ENCODE peak calls at places on chromosome 16, in four cellular contexts. P is nephron progenitor cell, S is astrocyte of the spinal cord, R is lower leg skin. C is an unnamed sample.
A peak's percentile ranks its signal among the peaks of the same experiment; 100 is the strongest.

GRCh38 chr16:75810342-75810741 is 84.1 kb upstream of the CPHXL start:
- DNase-seq in P (no peak), S (no peak), R (no peak), C (no peak)

GRCh38 chr16:12869681-12870427 is 31.5 kb upstream of the SHISA9 start:
- DNase-seq in P (no peak), S (no peak), R (no peak), C (no peak)

GRCh38 chr16:4936181-4936990 is 562 bp downstream of the PPL start:
- DNase-seq in P (peak; percentile 48), S (no peak), R (no peak), C (no peak)

GRCh38 chr16:87979352-87979751 is 28.1 kb downstream of the BANP start:
- DNase-seq in P (no peak), S (no peak), R (no peak), C (no peak)

GRCh38 chr16:88866151-88866920 is at the start of gene PABPN1L:
- DNase-seq in P (no peak), S (no peak), R (no peak), C (no peak)

GRCh38 chr16:48076455-48077012 is 79.3 kb downstream of the ABCC12 start:
- DNase-seq in P (no peak), S (peak; percentile 76), R (no peak), C (no peak)

GRCh38 chr16:48321307-48322036 is 63.7 kb downstream of the SIAH1 start:
- DNase-seq in P (no peak), S (peak; percentile 44), R (no peak), C (no peak)

GRCh38 chr16:87704754-87705353 is 60.9 kb downstream of the KLHDC4 start:
- DNase-seq in P (no peak), S (peak; percentile 15), R (no peak), C (no peak)

GRCh38 chr16:89052824-89053724 is 40.6 kb upstream of the ACSF3 start:
- DNase-seq in P (no peak), S (peak; percentile 5), R (peak; percentile 26), C (no peak)

GRCh38 chr16:67781548-67781921 is 24.8 kb downstream of the RANBP10 start:
- DNase-seq in P (no peak), S (no peak), R (no peak), C (no peak)

GRCh38 chr16:69566437-69567030 is 768 bp downstream of the NFAT5 start:
- DNase-seq in P (peak; percentile 61), S (peak; percentile 21), R (peak; percentile 40), C (no peak)

GRCh38 chr16:65889533-65889966 is 476.9 kb upstream of the CDH5 start:
- DNase-seq in P (no peak), S (peak; percentile 2), R (no peak), C (no peak)

GRCh38 chr16:77499373-77500285 is 64.8 kb upstream of the ADAMTS18 start:
- DNase-seq in P (peak; percentile 27), S (peak; percentile 81), R (peak; percentile 16), C (peak; percentile 55)

GRCh38 chr16:87297918-87298631 is 19.1 kb downstream of the C16orf95 start:
- DNase-seq in P (peak; percentile 79), S (peak; percentile 16), R (no peak), C (no peak)

GRCh38 chr16:19092653-19093410 is 20.9 kb upstream of the ITPRIPL2 start:
- DNase-seq in P (no peak), S (no peak), R (no peak), C (no peak)

GRCh38 chr16:19093631-19094541 is 19.9 kb upstream of the ITPRIPL2 start:
- DNase-seq in P (no peak), S (no peak), R (no peak), C (no peak)

GRCh38 chr16:19098173-19098572 is 15.6 kb upstream of the ITPRIPL2 start:
- DNase-seq in P (no peak), S (no peak), R (no peak), C (no peak)

GRCh38 chr16:19095699-19096098 is 18.1 kb upstream of the ITPRIPL2 start:
- DNase-seq in P (no peak), S (peak; percentile 64), R (no peak), C (no peak)

DNA sequence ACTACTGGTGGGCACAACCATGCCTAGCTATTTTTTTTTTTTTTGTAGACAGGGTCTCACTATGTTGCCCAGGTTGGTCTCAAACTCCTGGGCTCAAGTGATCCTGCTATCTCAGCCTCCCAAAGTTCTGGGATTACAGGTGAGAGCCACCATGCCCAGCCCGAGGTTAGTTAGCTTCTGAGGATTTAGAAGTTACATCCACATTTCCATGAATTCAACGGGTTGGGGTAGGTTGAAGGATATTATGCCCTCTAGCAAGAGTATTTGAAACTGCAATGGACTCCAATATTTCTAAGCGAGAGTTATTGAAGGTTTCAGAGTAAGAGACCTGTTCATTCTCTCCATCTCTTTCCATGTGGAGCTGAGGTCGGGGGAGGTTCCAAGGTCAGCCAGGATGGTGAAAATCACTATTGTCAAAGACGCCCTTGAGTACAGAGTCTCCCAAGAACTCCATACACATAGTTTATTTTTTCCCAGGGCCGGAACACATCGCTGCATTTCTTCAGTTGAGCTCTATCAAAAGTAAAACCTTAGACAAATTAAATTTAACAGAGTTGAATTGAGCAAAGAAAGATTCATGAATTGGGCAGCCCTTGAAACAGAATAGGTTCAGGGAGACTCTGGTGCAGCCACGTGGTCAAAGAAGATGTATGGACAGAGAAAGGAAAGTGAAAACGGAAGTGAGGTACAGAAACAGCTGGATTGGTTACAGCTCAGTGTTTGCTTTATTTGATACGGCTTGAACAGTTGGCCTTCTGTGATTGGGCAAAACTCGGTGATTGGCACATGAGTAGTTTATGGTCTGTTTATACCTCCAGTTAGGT is 19.0 kb upstream of the ITPRIPL2 start:
- DNase-seq in P (no peak), S (no peak), R (no peak), C (no peak)
- TF ChIP-seq CTCF in P (no peak), S (no peak), R (no peak), C (no peak)

DNA sequence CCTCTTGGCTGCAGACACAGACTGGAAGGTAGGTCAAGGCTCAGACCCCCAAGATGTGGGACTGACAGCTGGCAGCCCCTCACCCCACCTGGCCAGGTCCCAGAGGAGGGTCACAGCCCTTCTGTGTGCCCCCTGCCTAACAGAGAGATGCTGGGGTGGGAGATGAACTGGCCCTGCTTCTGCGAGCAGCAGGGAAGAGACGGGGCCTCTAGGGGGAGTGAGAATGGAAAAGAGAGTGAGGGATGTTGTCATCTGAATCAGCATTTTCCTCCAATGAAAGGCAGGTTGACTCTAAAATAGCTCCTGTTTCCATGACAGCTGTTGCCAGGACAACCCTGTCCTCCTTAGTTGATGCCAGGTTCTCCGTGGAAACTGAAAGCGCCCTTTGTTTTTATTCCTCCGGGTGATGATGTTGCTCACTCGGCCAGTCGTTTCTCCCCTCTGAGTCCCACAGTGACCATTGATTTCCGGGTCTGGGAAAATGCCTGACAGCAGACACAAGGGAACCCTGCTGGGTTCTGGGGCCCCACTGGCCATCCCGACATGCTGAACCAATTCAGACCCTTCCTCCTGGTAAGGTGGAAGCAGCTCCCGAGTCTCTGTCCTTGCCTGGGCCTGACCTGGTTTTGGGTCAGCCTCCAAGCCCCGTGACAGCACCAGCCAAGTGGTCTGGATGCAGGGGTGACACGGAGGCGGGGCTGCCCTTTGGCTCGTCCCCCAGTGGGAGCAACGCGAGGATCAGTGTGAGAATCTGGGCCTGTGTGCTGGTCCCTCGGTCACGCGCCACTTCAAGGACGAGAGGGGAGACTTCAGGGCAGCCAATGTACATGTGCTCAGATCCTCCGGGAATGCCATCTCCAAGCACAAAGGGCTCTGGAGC is 4.7 kb upstream of the NDRG4 start:
- DNase-seq in P (peak; percentile 81), S (peak; percentile 98), R (no peak), C (peak; percentile 98)
- TF ChIP-seq CTCF in P (peak; percentile 44), S (peak; percentile 84), R (no peak), C (peak; percentile 82)

GRCh38 chr16:2466667-2467300 is 4.3 kb upstream of the NTN3 start:
- DNase-seq in P (no peak), S (no peak), R (no peak), C (no peak)

GRCh38 chr16:2464333-2464732 is 4.4 kb downstream of the TEDC2 start:
- DNase-seq in P (no peak), S (no peak), R (no peak), C (no peak)

GRCh38 chr16:2467301-2468141 is 3.6 kb upstream of the NTN3 start:
- DNase-seq in P (peak; percentile 68), S (peak; percentile 72), R (peak; percentile 47), C (peak; percentile 32)

GRCh38 chr16:2468142-2468724 is 2.9 kb upstream of the NTN3 start:
- DNase-seq in P (peak; percentile 55), S (no peak), R (no peak), C (no peak)

DNA sequence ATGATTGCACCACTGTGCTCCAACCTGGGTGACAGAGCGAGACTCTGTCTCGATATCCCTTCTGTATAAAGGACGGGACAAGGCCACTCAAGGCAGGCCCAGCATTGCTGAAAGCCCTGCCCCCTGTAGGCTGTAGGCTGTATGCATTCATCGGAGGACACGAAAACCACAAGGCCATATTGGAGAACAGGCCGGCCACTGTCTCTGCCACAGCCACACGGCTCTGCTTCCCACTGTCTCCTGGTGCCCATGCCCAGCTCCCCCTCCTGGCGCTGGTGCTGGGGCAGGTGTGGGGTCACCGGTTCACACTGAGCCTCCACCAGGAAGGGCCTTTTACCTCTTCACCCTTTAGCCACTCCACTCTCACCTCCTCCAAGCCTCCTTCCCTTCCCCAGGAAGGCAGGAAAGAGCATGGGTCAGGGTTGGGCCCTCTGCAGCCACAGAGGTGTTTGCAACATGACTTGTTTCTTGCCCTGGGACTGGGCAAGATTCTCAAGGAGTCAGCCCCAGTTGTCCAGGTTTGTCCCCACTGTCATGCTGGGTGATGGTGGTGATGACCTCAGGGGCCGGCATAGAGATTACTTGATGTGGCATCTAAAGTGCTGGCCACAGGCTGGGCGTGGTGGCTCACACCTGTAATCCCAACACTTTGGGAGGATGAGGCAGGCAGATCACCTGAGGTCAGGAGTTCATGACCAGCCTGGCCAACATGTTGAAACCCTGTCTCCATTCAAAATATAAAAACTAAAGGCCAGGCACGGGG is 5.3 kb upstream of the NTN3 start:
- DNase-seq in P (no peak), S (no peak), R (no peak), C (no peak)
- TF ChIP-seq CTCF in P (peak; percentile 22), S (peak; percentile 35), R (no peak), C (peak; percentile 35)

GRCh38 chr16:22979038-22979437 is 165.1 kb downstream of the HS3ST2 start:
- DNase-seq in P (no peak), S (no peak), R (no peak), C (no peak)
- TF ChIP-seq CTCF in P (no peak), S (no peak), R (no peak), C (no peak)

GRCh38 chr16:86220552-86220951 is 289.8 kb upstream of the FOXF1 start:
- DNase-seq in P (no peak), S (no peak), R (no peak), C (no peak)
- TF ChIP-seq CTCF in P (no peak), S (no peak), R (no peak), C (no peak)

GRCh38 chr16:30096105-30096861 is at the start of gene YPEL3:
- DNase-seq in P (peak; percentile 94), S (peak; percentile 93), R (peak; percentile 89), C (peak; percentile 51)
- TF ChIP-seq CTCF in P (no peak), S (no peak), R (no peak), C (no peak)

GRCh38 chr16:53024045-53024444 is 28.7 kb downstream of the CHD9NB start:
- DNase-seq in P (no peak), S (no peak), R (no peak), C (no peak)

GRCh38 chr16:53018834-53019416 is 33.8 kb downstream of the CHD9NB start:
- DNase-seq in P (no peak), S (no peak), R (no peak), C (no peak)

GRCh38 chr16:53022374-53022773 is 30.3 kb downstream of the CHD9NB start:
- DNase-seq in P (peak; percentile 60), S (peak; percentile 50), R (no peak), C (peak; percentile 27)
- TF ChIP-seq CTCF in P (peak; percentile 68), S (peak; percentile 61), R (no peak), C (peak; percentile 55)

GRCh38 chr16:73054131-73054496 is 6.2 kb upstream of the ZFHX3 start:
- DNase-seq in P (no peak), S (no peak), R (no peak), C (no peak)
- TF ChIP-seq CTCF in P (no peak), S (no peak), R (no peak), C (no peak)